ENCODE peak calls at places on chromosome 18, in five cellular contexts. One of them, this sample, is unnamed.

GRCh38 chr18:79528846-79529245 is 133.1 kb downstream of the NFATC1 start:
- DNase-seq in suprapubic skin: peak; percentile 84
- DNase-seq in endothelial cell of umbilical vein: peak; percentile 80
- DNase-seq in A549: peak; percentile 73
- DNase-seq in activated CD4-positive, alpha-beta T cell treated with anti-CD3 and anti-CD28 coated beads, Interleukin-2, amount 50 U/mL, for 1 hour: peak; percentile 80
- DNase-seq in this sample: peak; percentile 67

GRCh38 chr18:59908790-59909189 is 9.0 kb downstream of the PMAIP1 start:
- DNase-seq in suprapubic skin: no peak
- DNase-seq in endothelial cell of umbilical vein: no peak
- DNase-seq in A549: no peak
- DNase-seq in activated CD4-positive, alpha-beta T cell treated with anti-CD3 and anti-CD28 coated beads, Interleukin-2, amount 50 U/mL, for 1 hour: no peak
- DNase-seq in this sample: no peak

GRCh38 chr18:11883153-11883552 is 25.0 kb downstream of the MPPE1 start:
- DNase-seq in suprapubic skin: no peak
- DNase-seq in endothelial cell of umbilical vein: peak; percentile 6
- DNase-seq in A549: no peak
- DNase-seq in activated CD4-positive, alpha-beta T cell treated with anti-CD3 and anti-CD28 coated beads, Interleukin-2, amount 50 U/mL, for 1 hour: no peak
- DNase-seq in this sample: no peak

GRCh38 chr18:80196528-80197320 is 50.6 kb downstream of the PARD6G start:
- DNase-seq in suprapubic skin: no peak
- DNase-seq in endothelial cell of umbilical vein: no peak
- DNase-seq in A549: no peak
- DNase-seq in activated CD4-positive, alpha-beta T cell treated with anti-CD3 and anti-CD28 coated beads, Interleukin-2, amount 50 U/mL, for 1 hour: no peak
- DNase-seq in this sample: no peak

GRCh38 chr18:23897733-23898132 is 116.8 kb upstream of the TTC39C start:
- DNase-seq in suprapubic skin: no peak
- DNase-seq in endothelial cell of umbilical vein: no peak
- DNase-seq in A549: no peak
- DNase-seq in activated CD4-positive, alpha-beta T cell treated with anti-CD3 and anti-CD28 coated beads, Interleukin-2, amount 50 U/mL, for 1 hour: no peak
- DNase-seq in this sample: no peak

GRCh38 chr18:74482697-74483096 is 13.5 kb upstream of the CNDP2 start:
- DNase-seq in suprapubic skin: no peak
- DNase-seq in endothelial cell of umbilical vein: no peak
- DNase-seq in A549: no peak
- DNase-seq in activated CD4-positive, alpha-beta T cell treated with anti-CD3 and anti-CD28 coated beads, Interleukin-2, amount 50 U/mL, for 1 hour: no peak
- DNase-seq in this sample: no peak

GRCh38 chr18:46283268-46283667 is 179.1 kb downstream of the HAUS1 start:
- DNase-seq in suprapubic skin: no peak
- DNase-seq in endothelial cell of umbilical vein: no peak
- DNase-seq in A549: no peak
- DNase-seq in activated CD4-positive, alpha-beta T cell treated with anti-CD3 and anti-CD28 coated beads, Interleukin-2, amount 50 U/mL, for 1 hour: no peak
- DNase-seq in this sample: no peak

GRCh38 chr18:36377626-36378025 is 80.1 kb downstream of the FHOD3 start:
- DNase-seq in suprapubic skin: no peak
- DNase-seq in endothelial cell of umbilical vein: no peak
- DNase-seq in A549: no peak
- DNase-seq in activated CD4-positive, alpha-beta T cell treated with anti-CD3 and anti-CD28 coated beads, Interleukin-2, amount 50 U/mL, for 1 hour: no peak
- DNase-seq in this sample: no peak

GRCh38 chr18:13070460-13070859 is 79.3 kb downstream of the CEP192 start:
- DNase-seq in suprapubic skin: no peak
- DNase-seq in endothelial cell of umbilical vein: no peak
- DNase-seq in A549: no peak
- DNase-seq in activated CD4-positive, alpha-beta T cell treated with anti-CD3 and anti-CD28 coated beads, Interleukin-2, amount 50 U/mL, for 1 hour: no peak
- DNase-seq in this sample: no peak

GRCh38 chr18:22883189-22883588 is 49.9 kb upstream of the RBBP8 start:
- DNase-seq in suprapubic skin: no peak
- DNase-seq in endothelial cell of umbilical vein: no peak
- DNase-seq in A549: no peak
- DNase-seq in activated CD4-positive, alpha-beta T cell treated with anti-CD3 and anti-CD28 coated beads, Interleukin-2, amount 50 U/mL, for 1 hour: no peak
- DNase-seq in this sample: no peak

GRCh38 chr18:3845176-3845575 is 395.2 kb downstream of the TGIF1 start:
- DNase-seq in suprapubic skin: no peak
- DNase-seq in endothelial cell of umbilical vein: no peak
- DNase-seq in A549: no peak
- DNase-seq in activated CD4-positive, alpha-beta T cell treated with anti-CD3 and anti-CD28 coated beads, Interleukin-2, amount 50 U/mL, for 1 hour: no peak
- DNase-seq in this sample: no peak

GRCh38 chr18:43789234-43790000 is 512.1 kb upstream of the SYT4 start:
- DNase-seq in suprapubic skin: no peak
- DNase-seq in endothelial cell of umbilical vein: peak; percentile 14
- DNase-seq in A549: no peak
- DNase-seq in activated CD4-positive, alpha-beta T cell treated with anti-CD3 and anti-CD28 coated beads, Interleukin-2, amount 50 U/mL, for 1 hour: no peak
- DNase-seq in this sample: no peak

GRCh38 chr18:49521251-49521650 is 34.2 kb upstream of the C18orf32 start:
- DNase-seq in suprapubic skin: peak; percentile 4
- DNase-seq in endothelial cell of umbilical vein: no peak
- DNase-seq in A549: no peak
- DNase-seq in activated CD4-positive, alpha-beta T cell treated with anti-CD3 and anti-CD28 coated beads, Interleukin-2, amount 50 U/mL, for 1 hour: no peak
- DNase-seq in this sample: no peak

GRCh38 chr18:28003451-28003850 is 173.5 kb downstream of the CDH2 start:
- DNase-seq in suprapubic skin: no peak
- DNase-seq in endothelial cell of umbilical vein: peak; percentile 83
- DNase-seq in A549: no peak
- DNase-seq in activated CD4-positive, alpha-beta T cell treated with anti-CD3 and anti-CD28 coated beads, Interleukin-2, amount 50 U/mL, for 1 hour: no peak
- DNase-seq in this sample: no peak

GRCh38 chr18:49225160-49225559 is 235.3 kb downstream of the DYM start:
- DNase-seq in suprapubic skin: no peak
- DNase-seq in endothelial cell of umbilical vein: peak; percentile 81
- DNase-seq in A549: no peak
- DNase-seq in activated CD4-positive, alpha-beta T cell treated with anti-CD3 and anti-CD28 coated beads, Interleukin-2, amount 50 U/mL, for 1 hour: no peak
- DNase-seq in this sample: no peak

GRCh38 chr18:62690416-62690815 is 24.9 kb upstream of the PHLPP1 start:
- DNase-seq in suprapubic skin: no peak
- DNase-seq in endothelial cell of umbilical vein: no peak
- DNase-seq in A549: no peak
- DNase-seq in activated CD4-positive, alpha-beta T cell treated with anti-CD3 and anti-CD28 coated beads, Interleukin-2, amount 50 U/mL, for 1 hour: no peak
- DNase-seq in this sample: no peak